ENCODE peak calls at places on chromosomes 12 and 14, in five cellular contexts. One of them, this sample, is unnamed.
A peak's percentile ranks its signal among the peaks of the same experiment; 100 is the strongest.

GRCh38 chr14:101234588-101234937 is 326.7 kb upstream of the DIO3 start:
- DNase-seq in activated T-helper 1 cell treated with anti-CD3 and anti-CD28 coated beads, Interleukin-12 subunit alpha, Interleukin-12 subunit beta, Interleukin-2, Interleukin-4 antibody, amounts not matched to agents 30 ng/mL and 10 ng/mL and 1 ng/mL, durations not matched to agents 14 hours and 24 hours and 36 hours: no peak
- DNase-seq in activated B cell treated with CpG ODN at 0.5 μM for 24 hours: no peak
- DNase-seq in AG10803: no peak
- DNase-seq in SW480: no peak
- DNase-seq in this sample: peak; percentile 50

GRCh38 chr14:98736701-98737338 is 535.2 kb downstream of the BCL11B start:
- DNase-seq in activated T-helper 1 cell treated with anti-CD3 and anti-CD28 coated beads, Interleukin-12 subunit alpha, Interleukin-12 subunit beta, Interleukin-2, Interleukin-4 antibody, amounts not matched to agents 30 ng/mL and 10 ng/mL and 1 ng/mL, durations not matched to agents 14 hours and 24 hours and 36 hours: no peak
- DNase-seq in activated B cell treated with CpG ODN at 0.5 μM for 24 hours: no peak
- DNase-seq in AG10803: no peak
- DNase-seq in SW480: no peak
- DNase-seq in this sample: no peak

GRCh38 chr12:112370868-112371510 is 11.2 kb downstream of the HECTD4 start:
- DNase-seq in activated T-helper 1 cell treated with anti-CD3 and anti-CD28 coated beads, Interleukin-12 subunit alpha, Interleukin-12 subunit beta, Interleukin-2, Interleukin-4 antibody, amounts not matched to agents 30 ng/mL and 10 ng/mL and 1 ng/mL, durations not matched to agents 14 hours and 24 hours and 36 hours: no peak
- DNase-seq in activated B cell treated with CpG ODN at 0.5 μM for 24 hours: no peak
- DNase-seq in AG10803: no peak
- DNase-seq in SW480: no peak
- DNase-seq in this sample: no peak

GRCh38 chr14:22657861-22658260 is 13.7 kb upstream of the OR6J1 start:
- DNase-seq in activated T-helper 1 cell treated with anti-CD3 and anti-CD28 coated beads, Interleukin-12 subunit alpha, Interleukin-12 subunit beta, Interleukin-2, Interleukin-4 antibody, amounts not matched to agents 30 ng/mL and 10 ng/mL and 1 ng/mL, durations not matched to agents 14 hours and 24 hours and 36 hours: no peak
- DNase-seq in activated B cell treated with CpG ODN at 0.5 μM for 24 hours: no peak
- DNase-seq in AG10803: peak; percentile 44
- DNase-seq in SW480: peak; percentile 31
- DNase-seq in this sample: no peak

GRCh38 chr14:93970589-93970966 is 5.8 kb downstream of the ASB2 start:
- DNase-seq in activated T-helper 1 cell treated with anti-CD3 and anti-CD28 coated beads, Interleukin-12 subunit alpha, Interleukin-12 subunit beta, Interleukin-2, Interleukin-4 antibody, amounts not matched to agents 30 ng/mL and 10 ng/mL and 1 ng/mL, durations not matched to agents 14 hours and 24 hours and 36 hours: no peak
- DNase-seq in activated B cell treated with CpG ODN at 0.5 μM for 24 hours: peak; percentile 42
- DNase-seq in AG10803: no peak
- DNase-seq in SW480: peak; percentile 73
- DNase-seq in this sample: no peak

GRCh38 chr14:56280843-56281242 is 162.6 kb downstream of the PELI2 start:
- DNase-seq in activated T-helper 1 cell treated with anti-CD3 and anti-CD28 coated beads, Interleukin-12 subunit alpha, Interleukin-12 subunit beta, Interleukin-2, Interleukin-4 antibody, amounts not matched to agents 30 ng/mL and 10 ng/mL and 1 ng/mL, durations not matched to agents 14 hours and 24 hours and 36 hours: no peak
- DNase-seq in activated B cell treated with CpG ODN at 0.5 μM for 24 hours: no peak
- DNase-seq in AG10803: no peak
- DNase-seq in SW480: no peak
- DNase-seq in this sample: no peak

GRCh38 chr14:77031680-77032482 is 3.4 kb upstream of the IRF2BPL start:
- DNase-seq in activated T-helper 1 cell treated with anti-CD3 and anti-CD28 coated beads, Interleukin-12 subunit alpha, Interleukin-12 subunit beta, Interleukin-2, Interleukin-4 antibody, amounts not matched to agents 30 ng/mL and 10 ng/mL and 1 ng/mL, durations not matched to agents 14 hours and 24 hours and 36 hours: no peak
- DNase-seq in activated B cell treated with CpG ODN at 0.5 μM for 24 hours: no peak
- DNase-seq in AG10803: peak; percentile 83
- DNase-seq in SW480: no peak
- DNase-seq in this sample: no peak

GRCh38 chr12:119061208-119061796 is 80.0 kb downstream of the SRRM4 start:
- DNase-seq in activated T-helper 1 cell treated with anti-CD3 and anti-CD28 coated beads, Interleukin-12 subunit alpha, Interleukin-12 subunit beta, Interleukin-2, Interleukin-4 antibody, amounts not matched to agents 30 ng/mL and 10 ng/mL and 1 ng/mL, durations not matched to agents 14 hours and 24 hours and 36 hours: peak; percentile 16
- DNase-seq in activated B cell treated with CpG ODN at 0.5 μM for 24 hours: no peak
- DNase-seq in AG10803: peak; percentile 9
- DNase-seq in SW480: peak; percentile 44
- DNase-seq in this sample: peak; percentile 60

GRCh38 chr12:125861299-125862281 is 796.4 kb downstream of the AACS start:
- DNase-seq in activated T-helper 1 cell treated with anti-CD3 and anti-CD28 coated beads, Interleukin-12 subunit alpha, Interleukin-12 subunit beta, Interleukin-2, Interleukin-4 antibody, amounts not matched to agents 30 ng/mL and 10 ng/mL and 1 ng/mL, durations not matched to agents 14 hours and 24 hours and 36 hours: no peak
- DNase-seq in activated B cell treated with CpG ODN at 0.5 μM for 24 hours: no peak
- DNase-seq in AG10803: no peak
- DNase-seq in SW480: no peak
- DNase-seq in this sample: peak; percentile 91

GRCh38 chr12:67425394-67425793 is 156.2 kb downstream of the CAND1 start:
- DNase-seq in activated T-helper 1 cell treated with anti-CD3 and anti-CD28 coated beads, Interleukin-12 subunit alpha, Interleukin-12 subunit beta, Interleukin-2, Interleukin-4 antibody, amounts not matched to agents 30 ng/mL and 10 ng/mL and 1 ng/mL, durations not matched to agents 14 hours and 24 hours and 36 hours: no peak
- DNase-seq in activated B cell treated with CpG ODN at 0.5 μM for 24 hours: no peak
- DNase-seq in AG10803: no peak
- DNase-seq in SW480: no peak
- DNase-seq in this sample: no peak

GRCh38 chr14:60485600-60486251 is at the start of gene C14orf39:
- DNase-seq in activated T-helper 1 cell treated with anti-CD3 and anti-CD28 coated beads, Interleukin-12 subunit alpha, Interleukin-12 subunit beta, Interleukin-2, Interleukin-4 antibody, amounts not matched to agents 30 ng/mL and 10 ng/mL and 1 ng/mL, durations not matched to agents 14 hours and 24 hours and 36 hours: no peak
- DNase-seq in activated B cell treated with CpG ODN at 0.5 μM for 24 hours: no peak
- DNase-seq in AG10803: no peak
- DNase-seq in SW480: no peak
- DNase-seq in this sample: peak; percentile 73

GRCh38 chr14:89228921-89229639 is 188.0 kb downstream of the FOXN3 start:
- DNase-seq in activated T-helper 1 cell treated with anti-CD3 and anti-CD28 coated beads, Interleukin-12 subunit alpha, Interleukin-12 subunit beta, Interleukin-2, Interleukin-4 antibody, amounts not matched to agents 30 ng/mL and 10 ng/mL and 1 ng/mL, durations not matched to agents 14 hours and 24 hours and 36 hours: no peak
- DNase-seq in activated B cell treated with CpG ODN at 0.5 μM for 24 hours: no peak
- DNase-seq in AG10803: no peak
- DNase-seq in SW480: no peak
- DNase-seq in this sample: no peak

This sample was measured in sciatic nerve.